ENCODE peak calls at places on chromosomes 11 and 22, in five cellular contexts. One of them, this sample, is unnamed.

GRCh38 chr22:49533886-49534285 is 293.8 kb downstream of the BRD1 start:
- DNase-seq in Daoy: no peak
- DNase-seq in left cardiac atrium: no peak
- DNase-seq in left lung: peak; percentile 25
- DNase-seq in activated CD4-positive, alpha-beta T cell treated with anti-CD3 and anti-CD28 coated beads, Interleukin-2, amount 50 U/mL, for 1 hour: no peak
- DNase-seq in this sample: no peak

GRCh38 chr11:12122083-12122482 is 11.7 kb downstream of the MICAL2 start:
- DNase-seq in Daoy: peak; percentile 51
- DNase-seq in left cardiac atrium: no peak
- DNase-seq in left lung: no peak
- DNase-seq in activated CD4-positive, alpha-beta T cell treated with anti-CD3 and anti-CD28 coated beads, Interleukin-2, amount 50 U/mL, for 1 hour: no peak
- DNase-seq in this sample: no peak

GRCh38 chr22:19876941-19877625 is 22.4 kb upstream of the GNB1L start:
- DNase-seq in Daoy: peak; percentile 11
- DNase-seq in left cardiac atrium: peak; percentile 19
- DNase-seq in left lung: peak; percentile 30
- DNase-seq in activated CD4-positive, alpha-beta T cell treated with anti-CD3 and anti-CD28 coated beads, Interleukin-2, amount 50 U/mL, for 1 hour: no peak
- DNase-seq in this sample: peak; percentile 31

GRCh38 chr11:35418282-35418846 is 994 bp downstream of the SLC1A2 start:
- DNase-seq in Daoy: no peak
- DNase-seq in left cardiac atrium: no peak
- DNase-seq in left lung: no peak
- DNase-seq in activated CD4-positive, alpha-beta T cell treated with anti-CD3 and anti-CD28 coated beads, Interleukin-2, amount 50 U/mL, for 1 hour: no peak
- DNase-seq in this sample: no peak

GRCh38 chr11:57792060-57792541 is 30.5 kb downstream of the CTNND1 start:
- DNase-seq in Daoy: peak; percentile 7
- DNase-seq in left cardiac atrium: peak; percentile 77
- DNase-seq in left lung: peak; percentile 90
- DNase-seq in activated CD4-positive, alpha-beta T cell treated with anti-CD3 and anti-CD28 coated beads, Interleukin-2, amount 50 U/mL, for 1 hour: peak; percentile 86
- DNase-seq in this sample: peak; percentile 99

GRCh38 chr11:121452609-121453150 is at the start of gene SORL1-AS1:
- DNase-seq in Daoy: no peak
- DNase-seq in left cardiac atrium: no peak
- DNase-seq in left lung: no peak
- DNase-seq in activated CD4-positive, alpha-beta T cell treated with anti-CD3 and anti-CD28 coated beads, Interleukin-2, amount 50 U/mL, for 1 hour: peak; percentile 60
- DNase-seq in this sample: no peak

GRCh38 chr22:19779011-19779421 is 18.4 kb downstream of the TBX1 start:
- DNase-seq in Daoy: no peak
- DNase-seq in left cardiac atrium: no peak
- DNase-seq in left lung: no peak
- DNase-seq in activated CD4-positive, alpha-beta T cell treated with anti-CD3 and anti-CD28 coated beads, Interleukin-2, amount 50 U/mL, for 1 hour: no peak
- DNase-seq in this sample: peak; percentile 53

GRCh38 chr22:21690401-21690801 is 24.6 kb downstream of the PPIL2 start:
- DNase-seq in Daoy: no peak
- DNase-seq in left cardiac atrium: no peak
- DNase-seq in left lung: no peak
- DNase-seq in activated CD4-positive, alpha-beta T cell treated with anti-CD3 and anti-CD28 coated beads, Interleukin-2, amount 50 U/mL, for 1 hour: no peak
- DNase-seq in this sample: no peak

GRCh38 chr22:48717883-48718817 is 1109.5 kb downstream of the BRD1 start:
- DNase-seq in Daoy: peak; percentile 60
- DNase-seq in left cardiac atrium: no peak
- DNase-seq in left lung: no peak
- DNase-seq in activated CD4-positive, alpha-beta T cell treated with anti-CD3 and anti-CD28 coated beads, Interleukin-2, amount 50 U/mL, for 1 hour: no peak
- DNase-seq in this sample: peak; percentile 50

GRCh38 chr22:45194686-45195085 is 31.0 kb downstream of the NUP50 start:
- DNase-seq in Daoy: no peak
- DNase-seq in left cardiac atrium: no peak
- DNase-seq in left lung: no peak
- DNase-seq in activated CD4-positive, alpha-beta T cell treated with anti-CD3 and anti-CD28 coated beads, Interleukin-2, amount 50 U/mL, for 1 hour: no peak
- DNase-seq in this sample: no peak

GRCh38 chr11:73200256-73200655 is 17.8 kb upstream of the P2RY2 start:
- DNase-seq in Daoy: no peak
- DNase-seq in left cardiac atrium: no peak
- DNase-seq in left lung: peak; percentile 35
- DNase-seq in activated CD4-positive, alpha-beta T cell treated with anti-CD3 and anti-CD28 coated beads, Interleukin-2, amount 50 U/mL, for 1 hour: no peak
- DNase-seq in this sample: no peak

GRCh38 chr22:44127353-44127752 is 53.4 kb upstream of the PARVG start:
- DNase-seq in Daoy: no peak
- DNase-seq in left cardiac atrium: peak; percentile 49
- DNase-seq in left lung: no peak
- DNase-seq in activated CD4-positive, alpha-beta T cell treated with anti-CD3 and anti-CD28 coated beads, Interleukin-2, amount 50 U/mL, for 1 hour: no peak
- DNase-seq in this sample: no peak

GRCh38 chr22:50009765-50010675 is 2.5 kb downstream of the IL17REL start:
- DNase-seq in Daoy: peak; percentile 1
- DNase-seq in left cardiac atrium: no peak
- DNase-seq in left lung: no peak
- DNase-seq in activated CD4-positive, alpha-beta T cell treated with anti-CD3 and anti-CD28 coated beads, Interleukin-2, amount 50 U/mL, for 1 hour: no peak
- DNase-seq in this sample: no peak

GRCh38 chr11:74168838-74169237 is 2.0 kb downstream of the C2CD3 start:
- DNase-seq in Daoy: no peak
- DNase-seq in left cardiac atrium: no peak
- DNase-seq in left lung: no peak
- DNase-seq in activated CD4-positive, alpha-beta T cell treated with anti-CD3 and anti-CD28 coated beads, Interleukin-2, amount 50 U/mL, for 1 hour: no peak
- DNase-seq in this sample: no peak

GRCh38 chr11:6900327-6900999 is 8.2 kb upstream of the OR2D2 start:
- DNase-seq in Daoy: no peak
- DNase-seq in left cardiac atrium: no peak
- DNase-seq in left lung: no peak
- DNase-seq in activated CD4-positive, alpha-beta T cell treated with anti-CD3 and anti-CD28 coated beads, Interleukin-2, amount 50 U/mL, for 1 hour: no peak
- DNase-seq in this sample: no peak

GRCh38 chr11:13118194-13118593 is 109.1 kb downstream of the RASSF10 start:
- DNase-seq in Daoy: peak; percentile 95
- DNase-seq in left cardiac atrium: no peak
- DNase-seq in left lung: no peak
- DNase-seq in activated CD4-positive, alpha-beta T cell treated with anti-CD3 and anti-CD28 coated beads, Interleukin-2, amount 50 U/mL, for 1 hour: no peak
- DNase-seq in this sample: no peak

GRCh38 chr11:83241291-83241946 is 44.7 kb downstream of the CCDC90B start:
- DNase-seq in Daoy: peak; percentile 73
- DNase-seq in left cardiac atrium: peak; percentile 54
- DNase-seq in left lung: no peak
- DNase-seq in activated CD4-positive, alpha-beta T cell treated with anti-CD3 and anti-CD28 coated beads, Interleukin-2, amount 50 U/mL, for 1 hour: no peak
- DNase-seq in this sample: no peak

This sample was measured in Right ventricle myocardium inferior.